ENCODE peak calls at places on chromosomes 11 and 22, in seven cellular contexts. U is effector memory CD4-positive, alpha-beta T cell; C is mesenchymal stem cell; Y is prostate gland; M is fibroblast of lung; D is spleen; G is right lobe of liver. W is an unnamed sample.

GRCh38 chr11:111185259-111185658 is 60.3 kb upstream of the POU2AF2 start:
- DNase-seq in U (no peak), C (peak; percentile 8), Y (no peak), M (no peak), D (no peak), G (no peak), W (no peak)

GRCh38 chr22:32204856-32205722 is at the start of gene RFPL2:
- DNase-seq in U (no peak), C (peak; percentile 67), Y (no peak), M (peak; percentile 27), D (no peak), G (no peak), W (no peak)

GRCh38 chr11:115869780-115870431 is 365.7 kb upstream of the CADM1 start:
- DNase-seq in U (no peak), C (peak; percentile 57), Y (no peak), M (peak; percentile 50), D (no peak), G (no peak), W (no peak)

GRCh38 chr11:64848779-64849599 is 4.5 kb upstream of the CDC42BPG start:
- DNase-seq in U (no peak), C (no peak), Y (no peak), M (no peak), D (peak; percentile 92), G (peak; percentile 92), W (peak; percentile 85)

GRCh38 chr11:118277312-118277711 is 13.2 kb upstream of the MPZL2 start:
- DNase-seq in U (no peak), C (no peak), Y (peak; percentile 68), M (peak; percentile 50), D (no peak), G (no peak), W (no peak)

GRCh38 chr22:43174941-43175531 is 11.9 kb downstream of the TTLL12 start:
- DNase-seq in U (no peak), C (no peak), Y (peak; percentile 42), M (no peak), D (peak; percentile 63), G (no peak), W (no peak)

GRCh38 chr11:114077482-114078305 is 18.2 kb downstream of the ZBTB16 start:
- DNase-seq in U (peak; percentile 46), C (no peak), Y (no peak), M (no peak), D (no peak), G (no peak), W (no peak)

GRCh38 chr11:106447631-106448191 is 370.2 kb downstream of the AASDHPPT start:
- DNase-seq in U (no peak), C (peak; percentile 23), Y (no peak), M (no peak), D (no peak), G (no peak), W (no peak)

GRCh38 chr22:29994941-29995340 is 85.3 kb upstream of the HORMAD2 start:
- DNase-seq in U (no peak), C (peak; percentile 52), Y (no peak), M (peak; percentile 63), D (no peak), G (no peak), W (peak; percentile 43)

GRCh38 chr11:124900464-124900863 is 2.8 kb upstream of the ROBO4 start:
- DNase-seq in U (no peak), C (peak; percentile 81), Y (no peak), M (peak; percentile 89), D (no peak), G (no peak), W (no peak)

GRCh38 chr11:132576706-132577105 is 955.6 kb downstream of the OPCML start:
- DNase-seq in U (no peak), C (peak; percentile 97), Y (no peak), M (peak; percentile 98), D (no peak), G (no peak), W (no peak)

GRCh38 chr11:11604340-11604992 is 17.3 kb downstream of the GALNT18 start:
- DNase-seq in U (no peak), C (no peak), Y (no peak), M (no peak), D (no peak), G (no peak), W (no peak)
- H3K4me3 ChIP-seq in U (no peak overlapping the region), C (no peak overlapping the region), Y (no peak overlapping the region), M (no peak overlapping the region), D (no peak overlapping the region), G (no peak overlapping the region), W (no peak overlapping the region)

GRCh38 chr22:45524157-45524556 is 21.5 kb downstream of the FBLN1 start:
- DNase-seq in U (no peak), C (no peak), Y (no peak), M (no peak), D (no peak), G (no peak), W (no peak)
- H3K4me1 ChIP-seq in U (no peaks in the 10 kb centered on the region), C (peaks cover 21% of the 10 kb centered on the region), Y (no peaks in the 10 kb centered on the region), M (peaks cover 6% of the 10 kb centered on the region), D (no peaks in the 10 kb centered on the region), G (no peaks in the 10 kb centered on the region), W (no peaks in the 10 kb centered on the region)

GRCh38 chr11:19089421-19089820 is 27.5 kb upstream of the ZDHHC13 start:
- DNase-seq in U (no peak), C (no peak), Y (no peak), M (no peak), D (no peak), G (no peak), W (no peak)
- H3K27ac ChIP-seq in U (no peak overlapping the region), C (no peak overlapping the region), Y (no peak overlapping the region), M (no peak overlapping the region), D (no peak overlapping the region), G (no peak overlapping the region), W (no peak overlapping the region)

GRCh38 chr11:2921742-2922493 is 7.3 kb downstream of the PHLDA2 start:
- DNase-seq in U (no peak), C (no peak), Y (no peak), M (no peak), D (no peak), G (no peak), W (no peak)
- H3K4me3 ChIP-seq in U (no peak overlapping the region), C (no peak overlapping the region), Y (no peak overlapping the region), M (no peak overlapping the region), D (no peak overlapping the region), G (no peak overlapping the region), W (no peak overlapping the region)

DNA sequence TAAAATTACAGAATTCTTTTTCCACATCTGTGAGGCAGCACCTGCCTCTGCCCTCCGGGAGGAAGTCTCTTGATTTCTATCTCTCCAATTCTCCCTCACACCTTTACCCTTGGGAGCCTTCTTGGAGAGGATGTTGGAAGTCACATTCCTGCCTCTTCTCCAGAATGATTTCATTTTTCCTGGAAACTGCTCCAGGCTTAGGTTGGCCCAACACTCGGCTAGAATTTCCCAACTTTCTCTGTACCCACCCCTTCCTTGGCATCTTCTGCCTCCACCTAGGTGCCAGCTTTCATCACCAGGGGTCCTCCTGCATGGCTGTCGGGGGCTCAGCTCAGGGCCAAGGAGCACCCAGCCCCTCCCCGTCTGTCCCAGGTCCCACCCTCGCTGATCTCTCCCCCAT is 43.2 kb downstream of the SLCO2B1 start:
- DNase-seq in U (no peak), C (no peak), Y (no peak), M (no peak), D (no peak), G (no peak), W (no peak)
- H3K4me1 ChIP-seq in U (no peaks in the 10 kb centered on the region), C (peaks cover 7% of the 10 kb centered on the region), Y (peaks cover 3% of the 10 kb centered on the region), M (no peaks in the 10 kb centered on the region), D (peaks cover 29% of the 10 kb centered on the region), G (no peaks in the 10 kb centered on the region), W (no peaks in the 10 kb centered on the region)

GRCh38 chr11:74726547-74727182 is 4.6 kb downstream of the CHRDL2 start:
- DNase-seq in U (no peak), C (peak; percentile 72), Y (peak; percentile 68), M (peak; percentile 50), D (peak; percentile 86), G (peak; percentile 73), W (peak; percentile 69)

GRCh38 chr11:74725701-74726100 is 5.5 kb downstream of the CHRDL2 start:
- DNase-seq in U (no peak), C (peak; percentile 62), Y (no peak), M (no peak), D (no peak), G (no peak), W (no peak)

GRCh38 chr11:74731301-74732094 is at the start of gene CHRDL2:
- DNase-seq in U (no peak), C (peak; percentile 18), Y (no peak), M (peak; percentile 43), D (no peak), G (peak; percentile 60), W (no peak)

GRCh38 chr11:74730601-74731260 is 495 bp downstream of the CHRDL2 start:
- DNase-seq in U (no peak), C (no peak), Y (no peak), M (no peak), D (no peak), G (no peak), W (no peak)

GRCh38 chr11:74729397-74729796 is 1.8 kb downstream of the CHRDL2 start:
- DNase-seq in U (no peak), C (no peak), Y (no peak), M (no peak), D (no peak), G (no peak), W (no peak)
- H3K27ac ChIP-seq in U (no peak overlapping the region), C (no peak overlapping the region), Y (no peak overlapping the region), M (no peak overlapping the region), D (no peak overlapping the region), G (no peak overlapping the region), W (no peak overlapping the region)

W was measured in colonic mucosa.